ENCODE peak calls at places on chromosomes 6 and 20, in eight cellular contexts. K is K562, L is esophagus muscularis mucosa, G is transverse colon, Y is H1, I is HepG2, S is upper lobe of left lung, J is sigmoid colon. A is an unnamed sample.

GRCh38 chr20:59455392-59456341 is 148.7 kb upstream of the PHACTR3 start:
- DNase-seq in J (peak), K (peak), L (no peak), I (no peak), S (no peak), G (no peak), Y (no peak), A (peak)

GRCh38 chr6:33987531-33988021 is 158.3 kb downstream of the GRM4 start:
- DNase-seq in K (no peak), J (no peak), I (no peak), S (no peak), Y (no peak), G (peak), L (no peak), A (peak)

GRCh38 chr20:41497186-41497895 is 120.8 kb downstream of the CHD6 start:
- DNase-seq in J (no peak), S (no peak), L (no peak), G (no peak), K (no peak), Y (no peak), I (peak), A (no peak)

GRCh38 chr6:31513456-31514165 is 15.2 kb upstream of the MCCD1 start:
- DNase-seq in J (no peak), S (no peak), Y (no peak), K (no peak), L (peak), G (no peak), I (no peak), A (no peak)

GRCh38 chr6:149209879-149210278 is 107.6 kb upstream of the TAB2 start:
- DNase-seq in Y (no peak), J (no peak), G (no peak), L (no peak), I (no peak), K (no peak), S (no peak), A (no peak)

GRCh38 chr6:37139223-37139962 is 30.6 kb upstream of the PIM1 start:
- DNase-seq in Y (no peak), J (no peak), I (no peak), S (no peak), L (no peak), G (no peak), K (no peak), A (no peak)

GRCh38 chr6:117956386-117956785 is 49.3 kb downstream of the SLC35F1 start:
- DNase-seq in S (no peak), J (no peak), K (no peak), Y (no peak), I (no peak), L (no peak), G (no peak), A (no peak)

GRCh38 chr20:64001607-64002011 is 20.7 kb downstream of the PRPF6 start:
- DNase-seq in I (no peak), G (no peak), L (no peak), K (no peak), Y (no peak), J (no peak), S (no peak), A (no peak)

GRCh38 chr20:63419299-63419698 is 53.2 kb downstream of the KCNQ2 start:
- DNase-seq in G (no peak), J (no peak), Y (no peak), I (no peak), L (no peak), K (no peak), S (no peak), A (no peak)

GRCh38 chr6:21749754-21750153 is 156.2 kb downstream of the SOX4 start:
- DNase-seq in K (no peak), G (no peak), I (no peak), Y (no peak), S (no peak), J (no peak), L (peak), A (no peak)

GRCh38 chr6:4351857-4352669 is 216.7 kb upstream of the ECI2 start:
- DNase-seq in I (no peak), J (peak), K (no peak), Y (no peak), G (peak), S (peak), L (no peak), A (peak)

GRCh38 chr6:119310486-119311036 is 39.0 kb downstream of the MAN1A1 start:
- DNase-seq in G (no peak), Y (no peak), S (no peak), K (no peak), L (no peak), I (no peak), J (no peak), A (no peak)

GRCh38 chr20:2693286-2693995 is 861 bp downstream of the EBF4 start:
- DNase-seq in Y (no peak), L (no peak), G (peak), S (no peak), K (no peak), J (peak), I (no peak), A (peak)

GRCh38 chr6:158536891-158537798 is 22.7 kb upstream of the TMEM181 start:
- DNase-seq in L (no peak), G (peak), I (peak), J (no peak), S (peak), K (peak), Y (no peak), A (no peak)

GRCh38 chr6:159169193-159169555 is at the start of gene FNDC1:
- DNase-seq in J (no peak), Y (no peak), L (no peak), K (peak), S (no peak), G (peak), I (no peak), A (no peak)

GRCh38 chr20:57828696-57829095 is 118.9 kb upstream of the PMEPA1 start:
- DNase-seq in G (no peak), J (peak), I (no peak), K (no peak), Y (no peak), S (no peak), L (no peak), A (no peak)

GRCh38 chr20:12311102-12311865 is 393.6 kb downstream of the BTBD3 start:
- DNase-seq in K (no peak), I (no peak), G (no peak), L (no peak), J (no peak), S (no peak), Y (no peak), A (no peak)

GRCh38 chr6:132530293-132530974 is 7.6 kb upstream of the TAAR9 start:
- DNase-seq in S (peak), G (peak), K (peak), J (peak), Y (no peak), I (peak), L (no peak), A (peak)

GRCh38 chr6:73694711-73695411 is 1.1 kb upstream of the CD109 start:
- DNase-seq in S (no peak), I (no peak), L (no peak), G (no peak), K (no peak), J (no peak), Y (no peak), A (no peak)

GRCh38 chr6:20340056-20340455 is 61.6 kb upstream of the E2F3 start:
- DNase-seq in L (no peak), I (no peak), G (no peak), K (no peak), S (no peak), Y (no peak), J (no peak), A (no peak)

GRCh38 chr20:38452880-38453624 is 17.9 kb upstream of the SNHG17 start:
- DNase-seq in G (no peak), S (no peak), K (peak), Y (no peak), L (no peak), J (peak), I (no peak), A (no peak)

GRCh38 chr6:149473080-149474052 is 11.4 kb downstream of the ZC3H12D start:
- DNase-seq in K (peak), L (no peak), I (peak), S (no peak), Y (no peak), J (no peak), G (peak), A (peak)

GRCh38 chr6:109165392-109165964 is 70.2 kb downstream of the CEP57L1 start:
- DNase-seq in J (peak), K (peak), I (peak), S (no peak), G (peak), L (no peak), Y (no peak), A (no peak)

GRCh38 chr6:144543006-144543871 is 258.1 kb downstream of the UTRN start:
- DNase-seq in G (no peak), I (no peak), S (no peak), J (no peak), L (no peak), Y (no peak), K (no peak), A (no peak)

GRCh38 chr6:117495873-117496272 is 13.4 kb downstream of the DCBLD1 start:
- DNase-seq in K (no peak), J (no peak), S (no peak), Y (no peak), I (no peak), L (no peak), G (no peak), A (no peak)

GRCh38 chr6:24520929-24521546 is 26.3 kb downstream of the ALDH5A1 start:
- DNase-seq in J (no peak), I (peak), S (peak), Y (peak), G (peak), L (no peak), K (no peak), A (peak)

GRCh38 chr6:165566088-165566828 is 96.8 kb downstream of the PDE10A start:
- DNase-seq in G (no peak), K (no peak), I (no peak), L (no peak), Y (no peak), J (no peak), S (no peak), A (no peak)

GRCh38 chr6:24543683-24544082 is 48.9 kb downstream of the ALDH5A1 start:
- DNase-seq in L (no peak), K (no peak), S (no peak), J (no peak), I (no peak), G (no peak), Y (no peak), A (no peak)

GRCh38 chr20:9884061-9884460 is 45.2 kb upstream of the PAK5 start:
- DNase-seq in J (no peak), S (no peak), I (no peak), L (no peak), Y (no peak), G (no peak), K (no peak), A (no peak)

GRCh38 chr6:31922942-31923341 is 4.6 kb upstream of the C2 start:
- DNase-seq in I (peak), S (peak), G (no peak), L (no peak), J (no peak), Y (no peak), K (no peak), A (peak)

GRCh38 chr6:56693246-56693607 is 50.5 kb upstream of the DST start:
- DNase-seq in G (peak), S (peak), J (peak), I (peak), K (no peak), Y (no peak), L (no peak), A (peak)

GRCh38 chr6:167987396-167987795 is 10.1 kb upstream of the KIF25 start:
- DNase-seq in S (no peak), G (no peak), J (no peak), Y (no peak), K (no peak), I (no peak), L (peak), A (no peak)

GRCh38 chr6:167985911-167986595 is 11.4 kb upstream of the KIF25 start:
- DNase-seq in J (no peak), S (no peak), L (peak), G (no peak), Y (no peak), I (no peak), K (no peak), A (no peak)

GRCh38 chr6:167990016-167990945 is 7.2 kb upstream of the KIF25 start:
- DNase-seq in S (no peak), I (no peak), J (no peak), L (peak), Y (no peak), G (no peak), K (no peak), A (no peak)

GRCh38 chr6:167988945-167989841 is 8.3 kb upstream of the KIF25 start:
- DNase-seq in S (no peak), L (peak), J (no peak), G (no peak), Y (no peak), K (no peak), I (no peak), A (no peak)

GRCh38 chr6:167987811-167988495 is 9.5 kb upstream of the KIF25 start:
- DNase-seq in Y (no peak), G (no peak), L (peak), K (no peak), I (no peak), S (no peak), J (no peak), A (no peak)
- TF ChIP-seq EP300 in Y (no peak), G (no peak), L (no peak), K (no peak), I (no peak), S (no peak), J (no peak), A (no peak)

DNA sequence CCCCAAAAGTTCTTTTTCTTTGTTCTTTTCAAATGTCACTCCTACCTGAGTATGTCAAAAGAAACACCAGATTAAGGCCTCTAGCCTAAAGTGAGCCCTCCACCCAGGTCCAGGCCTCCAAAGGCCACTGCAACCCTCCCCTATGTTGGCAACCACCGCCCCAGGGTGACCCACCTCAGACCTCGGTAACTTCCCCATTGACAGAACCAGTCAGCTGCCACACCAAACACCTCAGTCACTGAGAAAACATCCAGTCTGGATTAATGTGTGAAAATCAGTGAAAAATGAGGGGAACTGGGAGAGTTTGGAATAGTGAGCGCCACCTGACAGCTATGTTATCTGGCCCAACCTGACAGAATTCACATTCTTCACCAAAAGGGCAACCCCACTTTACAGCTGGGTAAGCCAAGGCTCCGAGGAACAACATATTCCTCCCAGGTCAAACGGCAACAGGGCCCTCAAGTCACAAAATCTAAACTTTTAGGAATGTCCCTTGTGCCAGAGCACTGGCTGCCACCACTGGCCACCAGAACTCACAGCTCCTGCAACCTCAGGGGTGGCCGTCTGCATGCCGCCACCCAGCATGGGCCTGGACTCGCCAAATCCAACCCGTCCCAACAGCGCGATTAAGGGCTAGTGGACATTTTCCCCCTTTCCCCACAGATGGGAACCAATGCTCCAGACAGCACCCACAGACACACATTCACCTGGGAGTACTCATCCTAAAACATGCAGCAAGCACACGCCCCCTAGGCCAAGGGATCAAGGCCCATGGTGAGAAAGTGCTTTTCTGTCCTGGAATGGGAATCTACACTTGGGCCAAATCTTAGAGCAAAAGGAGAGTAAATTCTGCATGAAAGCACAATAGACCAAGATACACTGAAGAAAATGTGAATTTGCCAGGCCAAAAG is 4.8 kb downstream of the TAF4 start:
- DNase-seq in J (no peak), Y (no peak), I (no peak), L (no peak), K (no peak), S (no peak), G (no peak), A (no peak)
- TF ChIP-seq POLR2AphosphoS5 in J (no peak), Y (no peak), I (no peak), L (no peak), K (no peak), S (no peak), G (no peak), A (no peak)

GRCh38 chr20:43973671-43974450 is 59.2 kb downstream of the TOX2 start:
- DNase-seq in I (no peak), S (no peak), J (no peak), G (no peak), L (no peak), K (no peak), Y (no peak), A (no peak)

GRCh38 chr20:43972051-43972450 is 57.4 kb downstream of the TOX2 start:
- DNase-seq in L (no peak), G (no peak), I (no peak), S (no peak), Y (no peak), J (no peak), K (no peak), A (no peak)

GRCh38 chr20:43973231-43973630 is 58.6 kb downstream of the TOX2 start:
- DNase-seq in J (no peak), L (no peak), S (no peak), K (no peak), G (no peak), Y (no peak), I (no peak), A (no peak)

GRCh38 chr20:43971233-43971632 is 56.6 kb downstream of the TOX2 start:
- DNase-seq in G (no peak), S (no peak), Y (no peak), K (no peak), L (no peak), I (no peak), J (no peak), A (no peak)

GRCh38 chr20:43972692-43973091 is 58.0 kb downstream of the TOX2 start:
- DNase-seq in I (no peak), K (no peak), Y (no peak), S (no peak), G (no peak), L (no peak), J (no peak), A (no peak)
- H3K4me3 ChIP-seq in I (no peak), K (no peak), Y (no peak), S (no peak), G (no peak), L (no peak), J (no peak), A (no peak)

GRCh38 chr6:166618251-166618650 is 8.8 kb downstream of the RPS6KA2 start:
- DNase-seq in S (no peak), G (no peak), I (no peak), J (no peak), Y (no peak), L (no peak), K (no peak), A (no peak)

GRCh38 chr6:166621114-166621540 is 5.9 kb downstream of the RPS6KA2 start:
- DNase-seq in K (no peak), I (no peak), L (no peak), S (no peak), J (no peak), G (no peak), Y (no peak), A (peak)

GRCh38 chr6:166618866-166619761 is 7.9 kb downstream of the RPS6KA2 start:
- DNase-seq in L (no peak), Y (no peak), I (no peak), K (no peak), S (no peak), J (no peak), G (no peak), A (no peak)

GRCh38 chr6:166620478-166621113 is 6.5 kb downstream of the RPS6KA2 start:
- DNase-seq in K (no peak), J (no peak), L (no peak), I (no peak), S (no peak), G (no peak), Y (no peak), A (no peak)

GRCh38 chr6:166619912-166620311 is 7.1 kb downstream of the RPS6KA2 start:
- DNase-seq in I (no peak), S (peak), J (no peak), G (no peak), K (no peak), L (no peak), Y (no peak), A (peak)
- TF ChIP-seq EP300 in I (no peak), S (peak), J (no peak), G (no peak), K (no peak), L (no peak), Y (no peak), A (no peak)

GRCh38 chr6:169411722-169412121 is 158.1 kb upstream of the THBS2 start:
- DNase-seq in G (no peak), L (peak), J (no peak), S (no peak), I (no peak), K (no peak), Y (no peak), A (no peak)

GRCh38 chr6:169407338-169407737 is 153.7 kb upstream of the THBS2 start:
- DNase-seq in I (no peak), S (no peak), Y (no peak), K (no peak), J (no peak), G (no peak), L (no peak), A (no peak)

GRCh38 chr6:169409742-169410312 is 156.2 kb upstream of the THBS2 start:
- DNase-seq in S (no peak), K (no peak), G (no peak), I (no peak), Y (no peak), L (peak), J (no peak), A (no peak)

GRCh38 chr6:169415179-169415578 is 161.5 kb upstream of the THBS2 start:
- DNase-seq in Y (no peak), L (no peak), S (no peak), K (no peak), G (no peak), I (no peak), J (no peak), A (no peak)

GRCh38 chr6:169411296-169411695 is 157.7 kb upstream of the THBS2 start:
- DNase-seq in S (peak), J (no peak), K (no peak), I (no peak), L (peak), G (no peak), Y (no peak), A (no peak)
- TF ChIP-seq POLR2AphosphoS5 in S (no peak), J (no peak), K (no peak), I (no peak), L (no peak), G (no peak), Y (no peak), A (no peak)

GRCh38 chr6:1758076-1758679 is 148.5 kb downstream of the FOXC1 start:
- DNase-seq in K (no peak), Y (no peak), J (no peak), L (no peak), S (no peak), G (no peak), I (no peak), A (no peak)
- H3K4me3 ChIP-seq in K (no peak), Y (no peak), J (no peak), L (no peak), S (no peak), G (no peak), I (no peak), A (no peak)

A was measured in stomach.